ENCODE peak calls at places on chromosomes 5 and 9, in four cellular contexts. One of them, this sample, is unnamed.

GRCh38 chr5:79546782-79547428 is 33.0 kb upstream of the HOMER1 start:
- DNase-seq in CD14-positive monocyte: no peak
- DNase-seq in RCC 7860: no peak
- DNase-seq in adipocyte: peak
- DNase-seq in this sample: no peak

GRCh38 chr5:34505731-34506130 is 150.4 kb upstream of the RAI14 start:
- DNase-seq in RCC 7860: no peak
- DNase-seq in adipocyte: no peak
- DNase-seq in CD14-positive monocyte: no peak
- DNase-seq in this sample: no peak

GRCh38 chr5:13211064-13211463 is 733.4 kb downstream of the DNAH5 start:
- DNase-seq in CD14-positive monocyte: no peak
- DNase-seq in RCC 7860: no peak
- DNase-seq in adipocyte: no peak
- DNase-seq in this sample: no peak

GRCh38 chr9:35760651-35761050 is 6.6 kb upstream of the MSMP start:
- DNase-seq in CD14-positive monocyte: no peak
- DNase-seq in adipocyte: peak
- DNase-seq in RCC 7860: no peak
- DNase-seq in this sample: no peak

GRCh38 chr9:128528445-128529160 is 23.8 kb upstream of the SPTAN1 start:
- DNase-seq in CD14-positive monocyte: no peak
- DNase-seq in RCC 7860: no peak
- DNase-seq in adipocyte: no peak
- DNase-seq in this sample: no peak

GRCh38 chr9:101625871-101626270 is 31.1 kb upstream of the PPP3R2 start:
- DNase-seq in adipocyte: no peak
- DNase-seq in CD14-positive monocyte: no peak
- DNase-seq in RCC 7860: no peak
- DNase-seq in this sample: no peak

GRCh38 chr9:2158111-2158610 is 143.0 kb downstream of the SMARCA2 start:
- DNase-seq in CD14-positive monocyte: no peak
- DNase-seq in RCC 7860: peak
- DNase-seq in adipocyte: peak
- DNase-seq in this sample: no peak

GRCh38 chr5:68804343-68804742 is 289.5 kb upstream of the SLC30A5 start:
- DNase-seq in RCC 7860: no peak
- DNase-seq in CD14-positive monocyte: no peak
- DNase-seq in adipocyte: no peak
- DNase-seq in this sample: no peak

GRCh38 chr5:167892352-167893115 is 398.9 kb upstream of the WWC1 start:
- DNase-seq in CD14-positive monocyte: no peak
- DNase-seq in RCC 7860: no peak
- DNase-seq in adipocyte: no peak
- DNase-seq in this sample: no peak

GRCh38 chr5:53359906-53360305 is 120.5 kb upstream of the FST start:
- DNase-seq in CD14-positive monocyte: no peak
- DNase-seq in RCC 7860: no peak
- DNase-seq in adipocyte: no peak
- DNase-seq in this sample: no peak

GRCh38 chr5:135660826-135661555 is 82.2 kb upstream of the CXCL14 start:
- DNase-seq in RCC 7860: no peak
- DNase-seq in CD14-positive monocyte: no peak
- DNase-seq in adipocyte: peak
- DNase-seq in this sample: no peak

GRCh38 chr5:93107141-93107540 is 473.9 kb downstream of the NR2F1-AS1 start:
- DNase-seq in CD14-positive monocyte: no peak
- DNase-seq in adipocyte: no peak
- DNase-seq in RCC 7860: no peak
- DNase-seq in this sample: no peak

GRCh38 chr5:143355710-143356109 is 47.8 kb downstream of the NR3C1 start:
- DNase-seq in RCC 7860: peak
- DNase-seq in CD14-positive monocyte: peak
- DNase-seq in adipocyte: peak
- DNase-seq in this sample: peak

GRCh38 chr5:72281764-72282499 is 38.1 kb downstream of the MRPS27 start:
- DNase-seq in CD14-positive monocyte: no peak
- DNase-seq in RCC 7860: no peak
- DNase-seq in adipocyte: peak
- DNase-seq in this sample: no peak

GRCh38 chr9:125437771-125438221 is 176.2 kb downstream of the GAPVD1 start:
- DNase-seq in adipocyte: no peak
- DNase-seq in RCC 7860: no peak
- DNase-seq in CD14-positive monocyte: no peak
- DNase-seq in this sample: no peak

GRCh38 chr5:73155541-73156222 is 17.3 kb upstream of the TMEM174 start:
- DNase-seq in RCC 7860: no peak
- DNase-seq in adipocyte: no peak
- DNase-seq in CD14-positive monocyte: no peak
- DNase-seq in this sample: no peak

GRCh38 chr9:13862562-13862961 is 451.4 kb downstream of the NFIB start:
- DNase-seq in adipocyte: no peak
- DNase-seq in CD14-positive monocyte: no peak
- DNase-seq in RCC 7860: no peak
- DNase-seq in this sample: no peak

GRCh38 chr9:2264081-2264480 is 248.9 kb downstream of the SMARCA2 start:
- DNase-seq in CD14-positive monocyte: no peak
- DNase-seq in RCC 7860: no peak
- DNase-seq in adipocyte: no peak
- DNase-seq in this sample: no peak

GRCh38 chr9:89616411-89616810 is 11.6 kb downstream of the GADD45G start:
- DNase-seq in RCC 7860: no peak
- DNase-seq in adipocyte: no peak
- DNase-seq in CD14-positive monocyte: no peak
- DNase-seq in this sample: no peak

This sample was measured in mucosa of descending colon.